ENCODE peak calls at places on chromosomes 6 and 20, in ten cellular contexts. C is heart right ventricle, U is osteoblast, D is Peyer's patch, K is lower leg skin, T is thyroid gland, X is colonic mucosa, S is HFF-Myc, W is astrocyte of the spinal cord, I is stomach. Y is an unnamed sample.

GRCh38 chr20:45976132-45976531 is 4.1 kb upstream of the ZNF335 start:
- DNase-seq in T (no peak), K (peak), D (peak), I (no peak), X (no peak), C (no peak), U (no peak), W (no peak), S (no peak), Y (no peak)

GRCh38 chr6:44494011-44494501 is 106.5 kb downstream of the CDC5L start:
- DNase-seq in K (peak), W (peak), I (no peak), C (no peak), U (peak), X (no peak), S (no peak), D (no peak), T (no peak), Y (no peak)

GRCh38 chr6:108801331-108801730 is 46.9 kb upstream of the ARMC2 start:
- DNase-seq in S (no peak), W (no peak), X (no peak), C (no peak), T (no peak), D (no peak), K (no peak), U (no peak), I (no peak), Y (no peak)

GRCh38 chr6:73074175-73074574 is 151.1 kb downstream of the KHDC1L start:
- DNase-seq in W (peak), T (no peak), U (no peak), S (no peak), D (no peak), K (no peak), I (no peak), C (no peak), X (no peak), Y (no peak)

GRCh38 chr6:45970326-45970725 is 45.3 kb downstream of the CLIC5 start:
- DNase-seq in W (no peak), X (peak), K (no peak), U (no peak), D (no peak), C (no peak), S (no peak), T (no peak), I (no peak), Y (no peak)

GRCh38 chr6:29797120-29797519 is 30.5 kb upstream of the HLA-G start:
- DNase-seq in X (no peak), S (no peak), T (no peak), W (no peak), D (no peak), K (no peak), C (no peak), U (peak), I (no peak), Y (no peak)

GRCh38 chr6:5751525-5752252 is 255.0 kb downstream of the NRN1 start:
- DNase-seq in C (no peak), S (no peak), W (no peak), T (no peak), X (no peak), K (peak), D (no peak), U (no peak), I (no peak), Y (no peak)

GRCh38 chr6:138593100-138593877 is 94.0 kb upstream of the NHSL1 start:
- DNase-seq in C (peak), I (peak), S (peak), U (peak), W (peak), X (peak), D (no peak), K (no peak), T (no peak), Y (peak)

GRCh38 chr6:149254241-149254640 is 63.3 kb upstream of the TAB2 start:
- DNase-seq in W (no peak), U (no peak), D (no peak), S (no peak), I (no peak), X (no peak), T (no peak), K (no peak), C (no peak), Y (no peak)

GRCh38 chr20:32390999-32391398 is 32.9 kb downstream of the ASXL1 start:
- DNase-seq in I (no peak), U (no peak), D (no peak), T (no peak), W (no peak), C (no peak), X (no peak), S (no peak), K (no peak), Y (no peak)

GRCh38 chr6:53410508-53411258 is 61.9 kb upstream of the ELOVL5 start:
- DNase-seq in U (peak), D (peak), C (peak), K (no peak), S (peak), W (peak), T (peak), I (peak), X (peak), Y (peak)

GRCh38 chr6:51820555-51820954 is 266.9 kb downstream of the PKHD1 start:
- DNase-seq in T (no peak), D (no peak), K (no peak), S (no peak), W (no peak), I (no peak), C (no peak), X (no peak), U (no peak), Y (no peak)

GRCh38 chr20:62644802-62645496 is 2.6 kb downstream of the SLCO4A1 start:
- DNase-seq in K (no peak), W (no peak), C (no peak), D (peak), T (no peak), X (peak), S (no peak), U (no peak), I (peak), Y (no peak)

GRCh38 chr6:35905141-35905785 is 15.6 kb downstream of the SRPK1 start:
- DNase-seq in U (peak), T (no peak), I (no peak), W (no peak), K (no peak), C (no peak), D (no peak), S (no peak), X (no peak), Y (no peak)

GRCh38 chr6:14917101-14917500 is 328.8 kb upstream of the JARID2 start:
- DNase-seq in C (no peak), T (no peak), X (no peak), U (peak), D (no peak), W (peak), K (no peak), S (no peak), I (no peak), Y (no peak)

GRCh38 chr20:48787861-48788375 is 39.9 kb downstream of the PREX1 start:
- DNase-seq in K (no peak), D (peak), I (no peak), W (peak), C (no peak), S (peak), T (no peak), X (no peak), U (peak), Y (peak)

GRCh38 chr20:44884907-44885391 is 556 bp upstream of the YWHAB start:
- DNase-seq in W (no peak), U (no peak), T (no peak), K (no peak), D (no peak), C (no peak), I (no peak), X (no peak), S (no peak), Y (no peak)

GRCh38 chr6:81451787-81452186 is 300.7 kb downstream of the TENT5A start:
- DNase-seq in X (no peak), T (no peak), C (no peak), W (peak), U (no peak), S (peak), D (no peak), I (no peak), K (no peak), Y (no peak)

GRCh38 chr6:166253277-166254229 is 54.6 kb downstream of the PRR18 start:
- DNase-seq in K (no peak), I (no peak), T (peak), X (no peak), U (no peak), W (no peak), S (no peak), C (no peak), D (no peak), Y (no peak)

GRCh38 chr6:73302339-73302738 is 39.3 kb upstream of the KHDC1 start:
- DNase-seq in U (no peak), K (no peak), C (no peak), I (no peak), S (no peak), X (no peak), W (no peak), D (no peak), T (no peak), Y (no peak)

GRCh38 chr6:73249998-73250397 is 13.0 kb downstream of the KHDC1 start:
- DNase-seq in S (no peak), K (no peak), W (no peak), X (no peak), I (no peak), C (no peak), T (no peak), U (no peak), D (no peak), Y (no peak)

GRCh38 chr6:35093118-35093445 is 48.1 kb downstream of the TCP11 start:
- DNase-seq in D (no peak), X (no peak), C (no peak), S (peak), I (no peak), T (no peak), U (peak), K (no peak), W (no peak), Y (no peak)

GRCh38 chr6:157710604-157711003 is 112.4 kb upstream of the SNX9 start:
- DNase-seq in S (no peak), K (no peak), C (no peak), D (no peak), T (no peak), W (no peak), U (no peak), I (no peak), X (no peak), Y (no peak)

GRCh38 chr6:149834513-149835481 is 29.4 kb downstream of the LRP11 start:
- DNase-seq in K (no peak), C (peak), D (no peak), W (peak), I (peak), X (peak), T (peak), S (no peak), U (peak), Y (no peak)

GRCh38 chr6:37525460-37526357 is 26.0 kb upstream of the CCDC167 start:
- DNase-seq in X (no peak), T (no peak), S (no peak), I (no peak), U (peak), W (peak), D (no peak), C (no peak), K (no peak), Y (no peak)

GRCh38 chr20:53613748-53614147 is 20.1 kb upstream of the ZNF217 start:
- DNase-seq in I (no peak), X (no peak), C (no peak), W (no peak), D (no peak), K (no peak), S (no peak), T (no peak), U (no peak), Y (no peak)

GRCh38 chr6:47655719-47656595 is 42.4 kb upstream of the ADGRF4 start:
- DNase-seq in W (peak), X (peak), I (peak), K (no peak), C (no peak), D (peak), T (no peak), S (peak), U (no peak), Y (no peak)

GRCh38 chr6:71082033-71082620 is 125.3 kb upstream of the B3GAT2 start:
- DNase-seq in S (peak), T (no peak), C (no peak), I (no peak), W (peak), D (no peak), K (no peak), U (no peak), X (no peak), Y (no peak)
- H3K4me3 ChIP-seq in S (no peak), T (no peak), C (peak), I (no peak), W (no peak), D (peak), K (no peak), U (peak), X (no peak), Y (no peak)

GRCh38 chr6:163260911-163261310 is 153.6 kb upstream of the QKI start:
- DNase-seq in I (no peak), U (no peak), W (no peak), K (no peak), S (no peak), X (no peak), T (no peak), C (no peak), D (no peak), Y (no peak)
- TF ChIP-seq CTCF in I (no peak), U (no peak), W (no peak), K (no peak), S (no peak), X (no peak), T (no peak), C (no peak), D (no peak), Y (no peak)

DNA sequence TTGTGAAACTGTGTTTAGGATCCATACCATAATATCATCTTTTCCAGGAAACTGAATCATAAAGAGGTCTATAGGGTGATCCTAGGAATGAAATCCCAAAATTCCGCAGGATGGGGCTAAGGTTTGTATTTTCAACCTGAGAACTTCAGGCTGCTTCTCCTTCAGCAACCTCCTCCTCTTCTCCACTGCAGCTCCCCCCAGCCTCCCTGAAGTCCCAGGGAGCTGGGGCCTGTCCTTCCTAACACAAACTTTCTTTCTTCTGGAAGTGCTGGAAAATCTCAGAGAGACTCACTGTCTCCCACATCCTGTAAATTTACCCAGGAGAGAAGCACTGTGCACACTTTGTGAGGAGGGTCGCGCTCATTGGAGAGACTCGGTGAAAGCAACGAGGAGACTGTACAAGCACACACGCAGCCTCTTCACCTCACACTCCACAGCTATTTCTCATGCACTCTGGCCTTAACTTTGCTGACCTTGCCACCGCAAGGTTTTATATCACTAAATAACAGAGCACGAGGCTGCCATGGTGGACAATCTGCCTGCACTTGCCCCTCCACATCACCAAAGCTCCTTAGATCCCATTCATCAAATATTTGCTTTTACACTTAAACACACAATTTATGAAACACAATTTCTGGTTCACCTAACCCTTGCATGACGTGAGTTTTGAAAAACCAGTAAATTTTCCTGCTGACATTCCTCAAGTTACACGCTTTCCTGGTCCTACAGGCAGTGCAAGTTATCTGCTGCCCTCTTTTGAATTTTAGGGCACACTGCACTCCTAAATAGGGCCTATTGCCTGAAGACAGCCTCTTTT is 14.3 kb downstream of the ID4 start:
- DNase-seq in S (peak), D (no peak), W (peak), C (peak), K (no peak), T (peak), I (no peak), U (peak), X (peak), Y (no peak)
- H3K4me3 ChIP-seq in S (no peak), D (no peak), W (no peak), C (no peak), K (no peak), T (no peak), I (no peak), U (peak), X (no peak), Y (no peak)

GRCh38 chr20:42886801-42887200 is 302.9 kb downstream of the PTPRT start:
- DNase-seq in D (no peak), C (no peak), U (no peak), K (no peak), W (no peak), I (no peak), X (no peak), S (no peak), T (no peak), Y (no peak)
- TF ChIP-seq CTCF in D (no peak), C (no peak), U (no peak), K (no peak), W (no peak), I (no peak), X (no peak), S (no peak), T (no peak), Y (no peak)

Y was measured in GM06990.